ENCODE peak calls at places on chromosomes 2 and 18, in eight cellular contexts. One of them, this sample, is unnamed.
A peak's percentile ranks its signal among the peaks of the same experiment; 100 is the strongest.

GRCh38 chr2:109448946-109449788 is 164.6 kb downstream of the SEPTIN10 start:
- DNase-seq in A549: peak; percentile 6
- DNase-seq in ovary: no peak
- DNase-seq in heart left ventricle: peak; percentile 70
- DNase-seq in IMR-90: no peak
- DNase-seq in HepG2: no peak
- DNase-seq in uterus: no peak
- DNase-seq in transverse colon: peak; percentile 24
- DNase-seq in this sample: no peak

GRCh38 chr2:101442042-101442666 is 32.8 kb downstream of the RFX8 start:
- DNase-seq in A549: no peak
- DNase-seq in ovary: no peak
- DNase-seq in heart left ventricle: no peak
- DNase-seq in IMR-90: peak; percentile 63
- DNase-seq in HepG2: no peak
- DNase-seq in uterus: no peak
- DNase-seq in transverse colon: no peak
- DNase-seq in this sample: no peak

GRCh38 chr18:70555046-70555445 is 266.2 kb downstream of the SOCS6 start:
- DNase-seq in A549: no peak
- DNase-seq in ovary: no peak
- DNase-seq in heart left ventricle: no peak
- DNase-seq in IMR-90: no peak
- DNase-seq in HepG2: no peak
- DNase-seq in uterus: no peak
- DNase-seq in transverse colon: no peak
- DNase-seq in this sample: no peak

GRCh38 chr2:28346587-28346986 is 46.1 kb upstream of the FOSL2 start:
- DNase-seq in A549: no peak
- DNase-seq in ovary: no peak
- DNase-seq in heart left ventricle: no peak
- DNase-seq in IMR-90: peak; percentile 89
- DNase-seq in HepG2: no peak
- DNase-seq in uterus: no peak
- DNase-seq in transverse colon: no peak
- DNase-seq in this sample: no peak

GRCh38 chr2:210503622-210504300 is 27.2 kb upstream of the LANCL1 start:
- DNase-seq in A549: no peak
- DNase-seq in ovary: no peak
- DNase-seq in heart left ventricle: no peak
- DNase-seq in IMR-90: no peak
- DNase-seq in HepG2: no peak
- DNase-seq in uterus: no peak
- DNase-seq in transverse colon: no peak
- DNase-seq in this sample: no peak

GRCh38 chr2:45919711-45920111 is 268.2 kb downstream of the PRKCE start:
- DNase-seq in A549: no peak
- DNase-seq in ovary: no peak
- DNase-seq in heart left ventricle: no peak
- DNase-seq in IMR-90: no peak
- DNase-seq in HepG2: no peak
- DNase-seq in uterus: no peak
- DNase-seq in transverse colon: no peak
- DNase-seq in this sample: no peak

GRCh38 chr2:75133621-75134020 is 65.7 kb downstream of the TACR1 start:
- DNase-seq in A549: no peak
- DNase-seq in ovary: no peak
- DNase-seq in heart left ventricle: no peak
- DNase-seq in IMR-90: no peak
- DNase-seq in HepG2: no peak
- DNase-seq in uterus: no peak
- DNase-seq in transverse colon: no peak
- DNase-seq in this sample: no peak

GRCh38 chr2:232931636-232932035 is 61.6 kb downstream of the SNORC start:
- DNase-seq in A549: no peak
- DNase-seq in ovary: no peak
- DNase-seq in heart left ventricle: no peak
- DNase-seq in IMR-90: no peak
- DNase-seq in HepG2: no peak
- DNase-seq in uterus: no peak
- DNase-seq in transverse colon: no peak
- DNase-seq in this sample: no peak

GRCh38 chr18:62716679-62717058 is 1.3 kb downstream of the PHLPP1 start:
- DNase-seq in A549: peak; percentile 21
- DNase-seq in ovary: peak; percentile 68
- DNase-seq in heart left ventricle: peak; percentile 49
- DNase-seq in IMR-90: no peak
- DNase-seq in HepG2: no peak
- DNase-seq in uterus: peak; percentile 30
- DNase-seq in transverse colon: peak; percentile 63
- DNase-seq in this sample: peak; percentile 56

GRCh38 chr2:157875720-157876065 is 437 bp downstream of the ACVR1 start:
- DNase-seq in A549: no peak
- DNase-seq in ovary: no peak
- DNase-seq in heart left ventricle: no peak
- DNase-seq in IMR-90: no peak
- DNase-seq in HepG2: peak; percentile 18
- DNase-seq in uterus: peak; percentile 38
- DNase-seq in transverse colon: peak; percentile 71
- DNase-seq in this sample: peak; percentile 38

GRCh38 chr18:61831071-61831470 is 61.7 kb downstream of the RNF152 start:
- DNase-seq in A549: no peak
- DNase-seq in ovary: no peak
- DNase-seq in heart left ventricle: no peak
- DNase-seq in IMR-90: peak; percentile 53
- DNase-seq in HepG2: no peak
- DNase-seq in uterus: no peak
- DNase-seq in transverse colon: no peak
- DNase-seq in this sample: no peak

GRCh38 chr2:23134726-23135125 is 250.3 kb upstream of the KLHL29 start:
- DNase-seq in A549: no peak
- DNase-seq in ovary: no peak
- DNase-seq in heart left ventricle: no peak
- DNase-seq in IMR-90: no peak
- DNase-seq in HepG2: no peak
- DNase-seq in uterus: no peak
- DNase-seq in transverse colon: no peak
- DNase-seq in this sample: no peak

GRCh38 chr18:68532328-68532885 is 182.5 kb downstream of the TMX3 start:
- DNase-seq in A549: no peak
- DNase-seq in ovary: no peak
- DNase-seq in heart left ventricle: no peak
- DNase-seq in IMR-90: no peak
- DNase-seq in HepG2: no peak
- DNase-seq in uterus: no peak
- DNase-seq in transverse colon: no peak
- DNase-seq in this sample: no peak

GRCh38 chr2:5691659-5692529 is at the start of gene SOX11:
- DNase-seq in A549: no peak
- DNase-seq in ovary: no peak
- DNase-seq in heart left ventricle: no peak
- DNase-seq in IMR-90: peak; percentile 95
- DNase-seq in HepG2: no peak
- DNase-seq in uterus: no peak
- DNase-seq in transverse colon: peak; percentile 39
- DNase-seq in this sample: peak; percentile 62

GRCh38 chr2:226649871-226650660 is 149.6 kb downstream of the IRS1 start:
- DNase-seq in A549: peak; percentile 87
- DNase-seq in ovary: peak; percentile 80
- DNase-seq in heart left ventricle: peak; percentile 66
- DNase-seq in IMR-90: peak; percentile 98
- DNase-seq in HepG2: peak; percentile 90
- DNase-seq in uterus: peak; percentile 76
- DNase-seq in transverse colon: peak; percentile 82
- DNase-seq in this sample: peak; percentile 76

GRCh38 chr18:63445067-63445466 is 22.8 kb upstream of the VPS4B start:
- DNase-seq in A549: no peak
- DNase-seq in ovary: no peak
- DNase-seq in heart left ventricle: no peak
- DNase-seq in IMR-90: no peak
- DNase-seq in HepG2: no peak
- DNase-seq in uterus: peak; percentile 47
- DNase-seq in transverse colon: no peak
- DNase-seq in this sample: no peak

GRCh38 chr2:102367331-102367971 is 11.9 kb downstream of the IL18R1 start:
- DNase-seq in A549: no peak
- DNase-seq in ovary: no peak
- DNase-seq in heart left ventricle: no peak
- DNase-seq in IMR-90: no peak
- DNase-seq in HepG2: no peak
- DNase-seq in uterus: no peak
- DNase-seq in transverse colon: no peak
- DNase-seq in this sample: no peak

GRCh38 chr2:39128919-39129391 is 8.1 kb upstream of the SOS1 start:
- DNase-seq in A549: no peak
- DNase-seq in ovary: no peak
- DNase-seq in heart left ventricle: no peak
- DNase-seq in IMR-90: no peak
- DNase-seq in HepG2: peak; percentile 70
- DNase-seq in uterus: no peak
- DNase-seq in transverse colon: peak; percentile 42
- DNase-seq in this sample: no peak

GRCh38 chr2:207772081-207772843 is 2.6 kb upstream of the FZD5 start:
- DNase-seq in A549: peak; percentile 47
- DNase-seq in ovary: peak; percentile 52
- DNase-seq in heart left ventricle: no peak
- DNase-seq in IMR-90: no peak
- DNase-seq in HepG2: no peak
- DNase-seq in uterus: peak; percentile 23
- DNase-seq in transverse colon: no peak
- DNase-seq in this sample: no peak

GRCh38 chr2:131093066-131093842 is at the start of gene FAM168B:
- DNase-seq in A549: peak; percentile 91
- DNase-seq in ovary: peak; percentile 94
- DNase-seq in heart left ventricle: peak; percentile 93
- DNase-seq in IMR-90: peak; percentile 88
- DNase-seq in HepG2: peak; percentile 82
- DNase-seq in uterus: peak; percentile 80
- DNase-seq in transverse colon: peak; percentile 91
- DNase-seq in this sample: peak; percentile 88

GRCh38 chr18:58103339-58103930 is 59.4 kb downstream of the NEDD4L start:
- DNase-seq in A549: no peak
- DNase-seq in ovary: no peak
- DNase-seq in heart left ventricle: no peak
- DNase-seq in IMR-90: peak; percentile 31
- DNase-seq in HepG2: no peak
- DNase-seq in uterus: no peak
- DNase-seq in transverse colon: no peak
- DNase-seq in this sample: no peak

DNA sequence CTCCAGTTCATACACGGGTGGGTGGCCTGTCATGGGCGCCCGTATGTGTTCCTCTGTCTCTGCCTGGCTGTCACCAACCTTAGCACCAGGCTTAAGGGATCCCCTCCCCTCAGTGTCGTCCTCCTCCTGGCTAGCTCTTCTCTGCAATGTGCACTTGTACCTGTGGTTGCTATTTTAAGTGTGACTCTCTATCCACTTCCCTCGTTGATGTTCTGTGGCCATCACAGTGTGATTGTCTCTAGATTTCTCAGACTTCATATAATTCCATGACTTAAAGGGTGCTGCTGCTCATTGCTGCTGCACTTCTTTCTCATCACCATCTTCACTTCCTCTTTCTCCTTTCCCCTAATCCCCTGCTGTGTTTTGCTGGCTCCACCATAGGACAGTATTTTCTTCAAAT is 143.4 kb downstream of the EML6 start:
- DNase-seq in A549: no peak
- DNase-seq in ovary: no peak
- DNase-seq in heart left ventricle: no peak
- DNase-seq in IMR-90: no peak
- DNase-seq in HepG2: no peak
- DNase-seq in uterus: no peak
- DNase-seq in transverse colon: no peak
- DNase-seq in this sample: no peak
- TF ChIP-seq POLR2A in A549: no peak
- TF ChIP-seq POLR2A in ovary: no peak
- TF ChIP-seq POLR2A in heart left ventricle: no peak
- TF ChIP-seq POLR2A in IMR-90: no peak
- TF ChIP-seq POLR2A in HepG2: no peak
- TF ChIP-seq POLR2A in uterus: no peak
- TF ChIP-seq POLR2A in transverse colon: no peak
- TF ChIP-seq POLR2A in this sample: no peak

DNA sequence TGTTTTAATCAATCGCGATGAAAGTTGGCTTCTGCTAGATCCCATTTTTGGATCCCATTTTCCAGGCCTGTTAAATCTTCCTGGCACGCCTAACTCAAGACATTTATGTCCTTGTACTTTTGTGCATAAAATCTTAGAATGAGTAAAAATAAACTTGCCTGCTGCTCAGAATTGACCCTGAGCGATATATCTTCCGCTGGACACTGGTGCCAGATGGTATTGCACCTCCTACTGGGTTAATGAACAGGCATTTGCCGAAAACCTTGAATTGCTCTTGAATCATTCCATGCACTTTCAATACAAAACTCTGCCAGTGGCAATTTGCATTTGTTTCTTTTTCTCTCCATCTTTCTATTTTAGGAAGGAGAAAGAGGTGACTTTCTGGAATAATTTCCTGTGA is 60.1 kb upstream of the MGAT5 start:
- DNase-seq in A549: no peak
- DNase-seq in ovary: no peak
- DNase-seq in heart left ventricle: no peak
- DNase-seq in IMR-90: no peak
- DNase-seq in HepG2: no peak
- DNase-seq in uterus: no peak
- DNase-seq in transverse colon: no peak
- DNase-seq in this sample: peak; percentile 34
- H3K4me1 ChIP-seq in A549: peaks cover 6% of the 10 kb centered on the region
- H3K4me1 ChIP-seq in ovary: peaks cover 12% of the 10 kb centered on the region
- H3K4me1 ChIP-seq in heart left ventricle: peaks cover 39% of the 10 kb centered on the region
- H3K4me1 ChIP-seq in IMR-90: peaks cover 14% of the 10 kb centered on the region
- H3K4me1 ChIP-seq in HepG2: peaks cover 17% of the 10 kb centered on the region
- H3K4me1 ChIP-seq in uterus: no peaks in the 10 kb centered on the region
- H3K4me1 ChIP-seq in transverse colon: peaks cover 8% of the 10 kb centered on the region
- H3K4me1 ChIP-seq in this sample: peaks cover 15% of the 10 kb centered on the region

GRCh38 chr18:51195602-51196115 is 1.8 kb downstream of the MEX3C start:
- DNase-seq in A549: peak; percentile 54
- DNase-seq in ovary: no peak
- DNase-seq in heart left ventricle: no peak
- DNase-seq in IMR-90: peak; percentile 60
- DNase-seq in HepG2: peak; percentile 87
- DNase-seq in uterus: no peak
- DNase-seq in transverse colon: peak; percentile 29
- DNase-seq in this sample: peak; percentile 72
- H3K27ac ChIP-seq in A549: peak overlapping the region; percentile 99
- H3K27ac ChIP-seq in ovary: peak overlapping the region; percentile 94
- H3K27ac ChIP-seq in heart left ventricle: peak overlapping the region; percentile 92
- H3K27ac ChIP-seq in IMR-90: peak overlapping the region; percentile 87
- H3K27ac ChIP-seq in HepG2: peak overlapping the region; percentile 79
- H3K27ac ChIP-seq in uterus: peak overlapping the region; percentile 100
- H3K27ac ChIP-seq in transverse colon: peak overlapping the region; percentile 98
- H3K27ac ChIP-seq in this sample: peak overlapping the region; percentile 99

DNA sequence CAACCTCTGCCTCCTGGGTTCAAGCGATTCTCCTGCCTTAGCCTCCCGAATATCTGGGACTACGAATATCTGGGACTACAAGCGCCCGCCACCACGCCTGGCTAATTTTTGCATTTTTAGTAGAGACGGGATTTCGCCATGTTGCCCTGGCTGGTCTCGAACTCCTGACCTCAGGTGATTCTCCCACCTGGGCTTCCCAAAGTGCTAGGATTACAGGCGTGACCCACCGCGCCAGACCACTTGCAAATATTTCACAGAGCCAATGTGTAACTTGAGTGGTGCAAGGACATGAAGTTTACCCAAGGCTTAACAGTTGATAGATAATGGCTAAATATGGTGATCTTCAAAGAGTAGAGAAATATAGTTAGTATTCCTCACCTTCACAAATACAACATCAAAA is 14.1 kb upstream of the MTIF2 start:
- DNase-seq in A549: no peak
- DNase-seq in ovary: no peak
- DNase-seq in heart left ventricle: no peak
- DNase-seq in IMR-90: no peak
- DNase-seq in HepG2: peak; percentile 37
- DNase-seq in uterus: no peak
- DNase-seq in transverse colon: no peak
- DNase-seq in this sample: no peak
- TF ChIP-seq POLR2A in A549: no peak
- TF ChIP-seq POLR2A in ovary: no peak
- TF ChIP-seq POLR2A in heart left ventricle: no peak
- TF ChIP-seq POLR2A in IMR-90: no peak
- TF ChIP-seq POLR2A in HepG2: no peak
- TF ChIP-seq POLR2A in uterus: no peak
- TF ChIP-seq POLR2A in transverse colon: no peak
- TF ChIP-seq POLR2A in this sample: no peak